ENCODE peak calls at places on chromosomes 5 and 9, in four cellular contexts. L, I, Y and C are unnamed samples. For H3K36me3, the result is how much of the 10 kb centered on the place peaks cover.

GRCh38 chr5:53111139-53111538 is 1.6 kb upstream of the MOCS2 start:
- DNase-seq in I (no peak), Y (no peak), L (no peak), C (no peak)

GRCh38 chr5:67400752-67401151 is 204.2 kb upstream of the CD180 start:
- DNase-seq in L (no peak), Y (no peak), I (no peak), C (no peak)

GRCh38 chr9:118563677-118564076 is 805.6 kb downstream of the BRINP1 start:
- DNase-seq in Y (no peak), I (no peak), L (no peak), C (no peak)

GRCh38 chr5:150340614-150341265 is 16.8 kb upstream of the TCOF1 start:
- DNase-seq in I (no peak), Y (no peak), L (no peak), C (no peak)

GRCh38 chr5:15249152-15249551 is 250.8 kb upstream of the FBXL7 start:
- DNase-seq in L (no peak), I (no peak), Y (no peak), C (no peak)

GRCh38 chr9:116287721-116288120 is 134.1 kb downstream of the PAPPA start:
- DNase-seq in I (no peak), Y (no peak), L (no peak), C (no peak)

GRCh38 chr9:93592389-93593021 is 16.1 kb downstream of the PHF2 start:
- DNase-seq in I (no peak), Y (no peak), L (no peak), C (no peak)

GRCh38 chr9:8429768-8430167 is 630.2 kb upstream of the DMAC1 start:
- DNase-seq in Y (no peak), L (no peak), I (no peak), C (no peak)

GRCh38 chr5:102801375-102801774 is 46.3 kb downstream of the PAM start:
- DNase-seq in L (no peak), I (no peak), Y (no peak), C (no peak)

GRCh38 chr5:138668451-138668850 is 84.8 kb upstream of the CTNNA1 start:
- DNase-seq in Y (no peak), L (no peak), I (no peak), C (no peak)

GRCh38 chr9:130239363-130239695 is 26.2 kb upstream of the HMCN2 start:
- DNase-seq in Y (no peak), L (no peak), I (no peak), C (no peak)

GRCh38 chr5:139637438-139638089 is 10.6 kb upstream of the CXXC5 start:
- DNase-seq in L (peak), Y (peak), I (no peak), C (peak)

DNA sequence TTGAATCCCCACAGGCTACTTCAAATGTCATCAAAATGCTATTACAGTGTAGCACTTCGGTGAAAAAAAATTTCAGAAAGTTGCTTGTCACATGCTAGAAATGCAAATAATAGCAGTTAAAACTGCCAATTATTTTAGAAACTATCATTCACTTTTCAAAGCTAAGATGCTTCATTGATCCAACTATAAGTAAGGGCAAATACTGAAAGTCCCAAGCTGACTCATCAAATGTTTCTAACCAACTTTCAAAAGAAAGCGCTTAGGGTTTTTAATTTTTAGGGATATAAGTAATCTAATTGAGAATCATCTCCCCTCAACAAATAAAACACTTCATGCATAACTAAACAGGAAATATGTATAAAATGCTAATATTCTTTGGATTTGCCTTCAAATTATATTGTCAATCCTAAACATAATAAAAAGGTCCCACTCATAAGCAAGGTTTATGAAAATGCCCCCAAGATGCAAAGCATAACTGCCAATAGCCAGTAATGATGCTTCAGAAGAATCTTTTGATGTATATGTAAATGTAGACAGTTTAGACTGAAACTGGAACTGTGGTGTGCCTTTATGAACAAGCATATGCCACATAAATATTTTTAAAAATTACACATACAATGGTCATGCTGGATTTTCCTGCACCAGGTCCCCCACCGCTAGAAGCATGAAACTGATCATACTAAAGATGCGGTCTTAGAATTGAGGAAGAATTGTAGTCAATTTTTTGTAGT is 12.2 kb downstream of the ACTL7A start:
- DNase-seq in L (no peak), I (no peak), Y (no peak), C (no peak)
- H3K36me3 ChIP-seq in L (under half), I (under half), Y (half or more), C (under half)

GRCh38 chr5:55177078-55177477 is 4.1 kb upstream of the CDC20B start:
- DNase-seq in I (no peak), Y (no peak), L (no peak), C (no peak)
- TF ChIP-seq POLR2A in I (no peak), Y (no peak), L (no peak), C (no peak)

GRCh38 chr9:133372144-133372543 is 3.7 kb downstream of the SURF4 start:
- DNase-seq in Y (no peak), I (no peak), L (no peak), C (no peak)
- H3K36me3 ChIP-seq in Y (under half), I (under half), L (under half), C (under half)

GRCh38 chr9:89920901-89921300 is 316.1 kb downstream of the GADD45G start:
- DNase-seq in L (no peak), Y (no peak), I (no peak), C (no peak)
- TF ChIP-seq POLR2A in L (no peak), Y (no peak), I (no peak), C (no peak)